ENCODE peak calls at places on chromosome 1, in six cellular contexts. M, E, R, W, B and I are unnamed samples.

GRCh38 chr1:246455487-246455886 is 51.6 kb downstream of the SMYD3 start:
- DNase-seq in B (no peak), R (no peak), W (no peak), E (no peak), M (no peak), I (no peak)

GRCh38 chr1:226717256-226717909 is 21.7 kb downstream of the ITPKB start:
- DNase-seq in B (peak), R (no peak), E (no peak), W (no peak), M (no peak), I (no peak)

GRCh38 chr1:50968884-50969610 is 998 bp upstream of the CDKN2C start:
- DNase-seq in E (peak), B (peak), W (peak), R (no peak), M (no peak), I (peak)

GRCh38 chr1:155000475-155000724 is 2.2 kb upstream of the ZBTB7B start:
- DNase-seq in E (peak), R (no peak), B (peak), M (no peak), W (peak), I (no peak)

GRCh38 chr1:23913212-23913880 is at the start of gene CNR2:
- DNase-seq in R (no peak), M (no peak), W (no peak), E (peak), B (no peak), I (no peak)

GRCh38 chr1:14598498-14599172 is at the start of gene KAZN:
- DNase-seq in M (no peak), W (no peak), E (no peak), R (no peak), B (no peak), I (peak)

GRCh38 chr1:186175588-186175987 is 199.5 kb downstream of the TPR start:
- DNase-seq in M (no peak), W (no peak), R (no peak), E (no peak), B (no peak), I (no peak)

GRCh38 chr1:175000697-175001187 is 995 bp downstream of the CACYBP start:
- DNase-seq in E (no peak), R (no peak), M (no peak), B (no peak), W (no peak), I (no peak)

GRCh38 chr1:156113263-156114004 is 1.1 kb upstream of the LMNA start:
- DNase-seq in M (no peak), B (no peak), R (no peak), E (no peak), W (no peak), I (no peak)

GRCh38 chr1:197200468-197200899 is 54.0 kb upstream of the ASPM start:
- DNase-seq in B (no peak), E (no peak), W (no peak), M (no peak), R (no peak), I (no peak)

GRCh38 chr1:216820345-216820744 is 97.1 kb upstream of the ESRRG start:
- DNase-seq in M (no peak), B (peak), E (no peak), R (no peak), W (no peak), I (no peak)

GRCh38 chr1:202579806-202580205 is 130.4 kb downstream of the SYT2 start:
- DNase-seq in B (no peak), M (no peak), W (no peak), R (no peak), E (no peak), I (no peak)

GRCh38 chr1:51541313-51542050 is 22.4 kb upstream of the EPS15 start:
- DNase-seq in B (no peak), W (no peak), M (no peak), R (no peak), E (no peak), I (no peak)

GRCh38 chr1:33219886-33220661 is 36.2 kb upstream of the ZNF362 start:
- DNase-seq in B (no peak), R (no peak), M (no peak), W (no peak), E (no peak), I (no peak)

GRCh38 chr1:207014728-207015127 is 17.8 kb downstream of the C1orf116 start:
- DNase-seq in B (no peak), W (no peak), R (no peak), M (no peak), E (no peak), I (no peak)

GRCh38 chr1:44646276-44646675 is 28.0 kb downstream of the TMEM53 start:
- DNase-seq in R (no peak), E (peak), W (no peak), M (no peak), B (no peak), I (peak)

GRCh38 chr1:2416403-2416802 is 4.0 kb upstream of the PEX10 start:
- DNase-seq in R (no peak), E (peak), W (peak), M (no peak), B (no peak), I (no peak)

GRCh38 chr1:240646861-240647260 is 34.9 kb upstream of the GREM2 start:
- DNase-seq in B (no peak), W (no peak), R (no peak), E (no peak), M (no peak), I (no peak)

GRCh38 chr1:187244623-187245022 is 415.9 kb downstream of the PLA2G4A start:
- DNase-seq in W (no peak), R (no peak), B (no peak), E (no peak), M (no peak), I (no peak)

GRCh38 chr1:46812065-46812750 is 13.4 kb downstream of the CYP4B1 start:
- DNase-seq in M (no peak), R (no peak), W (no peak), E (no peak), B (no peak), I (no peak)

GRCh38 chr1:159089184-159089791 is 12.7 kb upstream of the AIM2 start:
- DNase-seq in E (no peak), W (no peak), M (no peak), R (no peak), B (no peak), I (no peak)

GRCh38 chr1:213394837-213395236 is 343.8 kb downstream of the RPS6KC1 start:
- DNase-seq in R (no peak), B (no peak), W (no peak), E (no peak), M (no peak), I (no peak)

GRCh38 chr1:244599937-244600350 is 53.0 kb upstream of the DESI2 start:
- DNase-seq in E (peak), M (no peak), W (peak), B (peak), R (peak), I (no peak)

GRCh38 chr1:183975651-183976050 is 61.9 kb downstream of the COLGALT2 start:
- DNase-seq in W (no peak), M (no peak), E (no peak), B (no peak), R (no peak), I (no peak)

GRCh38 chr1:151838491-151839412 is 868 bp downstream of the C2CD4D start:
- DNase-seq in B (no peak), E (no peak), W (no peak), M (no peak), R (no peak), I (no peak)

GRCh38 chr1:31912839-31913239 is 25.3 kb downstream of the PTP4A2 start:
- DNase-seq in B (no peak), W (no peak), E (no peak), R (peak), M (no peak), I (no peak)

GRCh38 chr1:19616489-19616888 is 27.6 kb upstream of the NBL1 start:
- DNase-seq in B (no peak), R (no peak), M (no peak), E (no peak), W (no peak), I (no peak)

GRCh38 chr1:229040630-229041358 is 230.1 kb upstream of the RAB4A start:
- DNase-seq in R (no peak), W (no peak), M (no peak), E (no peak), B (no peak), I (no peak)

GRCh38 chr1:152640351-152640750 is 17.4 kb upstream of the LCE3A start:
- DNase-seq in E (no peak), R (no peak), M (no peak), W (no peak), B (no peak), I (no peak)

GRCh38 chr1:212586429-212587303 is 21.9 kb upstream of the ATF3 start:
- DNase-seq in R (peak), M (no peak), B (no peak), E (no peak), W (no peak), I (no peak)

GRCh38 chr1:176858421-176858916 is 306.0 kb downstream of the ASTN1 start:
- DNase-seq in B (no peak), R (no peak), W (no peak), M (no peak), E (no peak), I (no peak)

GRCh38 chr1:59674605-59675004 is 140.1 kb upstream of the HOOK1 start:
- DNase-seq in B (peak), W (no peak), R (no peak), M (no peak), E (peak), I (peak)
- TF ChIP-seq POLR2AphosphoS5 in B (peak), W (peak), R (no peak), M (no peak), E (no peak), I (peak)

GRCh38 chr1:112359961-112360767 is 35.9 kb upstream of the CTTNBP2NL start:
- DNase-seq in W (peak), B (peak), M (peak), R (no peak), E (peak), I (peak)
- TF ChIP-seq CTCF in W (no peak), B (no peak), M (no peak), R (no peak), E (no peak), I (no peak)

DNA sequence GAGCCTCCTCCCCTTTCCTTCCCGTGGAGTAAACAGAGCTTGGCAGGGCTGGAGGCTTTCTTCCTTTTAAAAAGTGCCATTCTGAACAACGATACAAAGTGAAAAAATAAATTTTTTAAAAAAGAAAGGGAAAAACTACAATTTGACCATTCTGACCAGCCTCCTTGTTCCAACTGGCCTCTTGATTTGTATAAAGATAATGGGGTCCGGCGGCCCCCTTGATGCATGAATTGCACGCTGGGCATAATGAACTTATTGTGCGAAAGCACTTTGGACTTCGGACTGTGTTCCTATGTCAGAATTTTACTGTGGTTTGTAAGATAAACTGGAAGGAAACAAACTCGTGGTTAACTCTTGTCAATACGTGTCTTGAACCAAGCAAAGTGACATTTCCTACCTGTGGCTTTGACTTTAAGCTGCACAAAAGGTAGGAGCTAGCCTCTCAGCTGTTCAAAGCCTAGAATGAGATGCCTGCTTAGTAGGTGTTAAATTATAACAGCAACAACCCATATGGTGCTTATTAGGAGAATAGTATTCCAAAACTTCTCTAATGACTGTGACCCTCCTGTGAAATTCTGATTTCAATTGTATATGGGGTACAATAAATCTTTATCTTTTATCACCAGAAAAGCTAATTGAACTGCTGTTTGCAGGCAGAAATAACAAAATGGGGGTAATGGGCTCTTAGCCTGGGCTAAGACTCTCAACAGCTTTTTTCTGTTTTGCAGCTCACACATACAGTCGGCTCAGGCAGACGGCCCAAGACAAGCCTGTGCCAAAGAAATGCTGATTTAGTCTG is 9.4 kb downstream of the IRF2BP2 start:
- DNase-seq in W (peak), E (peak), R (no peak), M (no peak), B (no peak), I (no peak)
- TF ChIP-seq EP300 in W (no peak), E (peak), R (peak), M (no peak), B (no peak), I (no peak)

GRCh38 chr1:222589462-222590302 is at the start of gene TAF1A:
- DNase-seq in M (peak), W (peak), R (peak), B (peak), E (peak), I (peak)
- TF ChIP-seq POLR2AphosphoS5 in M (peak), W (peak), R (peak), B (peak), E (no peak), I (peak)

DNA sequence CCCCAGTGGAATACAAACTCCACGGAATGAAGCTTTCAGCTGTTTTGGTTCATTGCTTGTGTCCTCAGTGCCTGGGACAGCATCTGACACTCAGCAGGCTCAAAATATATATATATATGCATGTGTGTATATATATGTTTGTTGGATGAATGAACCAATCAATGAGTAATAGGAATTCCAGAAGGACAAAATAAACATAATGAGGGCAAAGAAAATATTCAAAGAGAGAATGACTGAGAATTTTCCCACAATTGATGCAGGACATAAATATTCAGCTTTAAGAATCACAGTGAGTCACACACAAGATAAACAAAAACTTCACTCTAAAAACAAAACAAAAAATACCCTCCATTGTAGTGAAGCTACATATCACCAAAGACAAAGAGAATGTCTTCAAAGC is 64.0 kb downstream of the CHD5 start:
- DNase-seq in M (no peak), R (no peak), B (no peak), W (no peak), E (no peak), I (no peak)
- TF ChIP-seq CTCF in M (no peak), R (no peak), B (no peak), W (no peak), E (no peak), I (no peak)

GRCh38 chr1:16905112-16905855 is 9.5 kb downstream of the RNU1-2 start:
- DNase-seq in W (no peak), B (no peak), E (peak), M (no peak), R (peak), I (peak)
- TF ChIP-seq EP300 in W (no peak), B (peak), E (no peak), M (peak), R (no peak), I (no peak)

GRCh38 chr1:72869441-72869840 is 587.1 kb upstream of the NEGR1 start:
- DNase-seq in M (no peak), B (no peak), E (no peak), W (no peak), R (no peak), I (no peak)

DNA sequence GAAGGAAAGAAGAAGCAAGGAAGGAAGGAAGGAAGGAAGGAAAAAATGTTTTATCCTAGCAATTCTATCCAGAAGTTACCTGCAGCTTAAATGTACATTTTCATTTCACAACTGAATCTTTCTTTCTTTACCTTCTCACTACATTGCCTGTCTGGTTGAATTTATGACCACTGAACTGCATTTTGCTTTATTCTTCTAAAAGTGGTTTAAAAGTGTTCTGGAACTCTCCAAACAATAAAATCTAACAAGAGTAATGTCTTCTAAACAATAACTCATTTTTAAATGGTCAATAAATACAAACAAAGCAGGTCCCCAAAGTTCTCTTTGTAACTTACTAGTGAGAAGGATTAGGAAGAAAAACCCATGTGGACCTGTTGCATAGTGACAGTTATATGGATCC is 587.5 kb upstream of the NEGR1 start:
- DNase-seq in B (no peak), M (no peak), W (no peak), R (no peak), E (no peak), I (no peak)
- TF ChIP-seq POLR2AphosphoS5 in B (no peak), M (no peak), W (no peak), R (no peak), E (no peak), I (no peak)

GRCh38 chr1:9233241-9233941 is 1.2 kb upstream of the H6PD start:
- DNase-seq in R (no peak), E (peak), B (peak), W (peak), M (no peak), I (peak)
- TF ChIP-seq CTCF in R (no peak), E (no peak), B (no peak), W (no peak), M (no peak), I (no peak)